ENCODE peak calls at places on chromosomes 11 and 22, in seven cellular contexts. G, O, T, K, S, A and W are unnamed samples.

GRCh38 chr11:46461461-46461927 is 69.9 kb upstream of the CHRM4 start:
- DNase-seq in G (peak), O (no peak), T (no peak), K (peak), S (no peak), A (no peak), W (no peak)

GRCh38 chr22:47356433-47357011 is 594.1 kb downstream of the TBC1D22A start:
- DNase-seq in G (no peak), O (no peak), T (no peak), K (no peak), S (no peak), A (no peak), W (no peak)

GRCh38 chr11:748007-748359 is 719 bp downstream of the TALDO1 start:
- DNase-seq in G (peak), O (no peak), T (peak), K (no peak), S (no peak), A (no peak), W (no peak)

GRCh38 chr11:313787-314547 is at the start of gene IFITM1:
- DNase-seq in G (peak), O (peak), T (peak), K (peak), S (peak), A (peak), W (no peak)

GRCh38 chr11:57426754-57427691 is at the start of gene SLC43A3:
- DNase-seq in G (peak), O (peak), T (peak), K (peak), S (peak), A (peak), W (peak)

GRCh38 chr11:5701184-5701583 is 11.6 kb downstream of the TRIM22 start:
- DNase-seq in G (no peak), O (no peak), T (no peak), K (no peak), S (no peak), A (no peak), W (no peak)

GRCh38 chr11:61650781-61651571 is 29.2 kb upstream of the DAGLA start:
- DNase-seq in G (no peak), O (peak), T (no peak), K (no peak), S (no peak), A (no peak), W (peak)

GRCh38 chr11:77557553-77557952 is 32.2 kb upstream of the AQP11 start:
- DNase-seq in G (peak), O (peak), T (no peak), K (peak), S (no peak), A (no peak), W (no peak)

GRCh38 chr11:97254790-97255189 is 865.0 kb downstream of the JRKL start:
- DNase-seq in G (no peak), O (no peak), T (no peak), K (no peak), S (no peak), A (no peak), W (no peak)

GRCh38 chr22:44566911-44567310 is 68.9 kb upstream of the RTL6 start:
- DNase-seq in G (no peak), O (no peak), T (no peak), K (no peak), S (no peak), A (no peak), W (no peak)

GRCh38 chr22:41780714-41781507 is 19.6 kb upstream of the CCDC134 start:
- DNase-seq in G (no peak), O (no peak), T (peak), K (peak), S (no peak), A (no peak), W (no peak)

GRCh38 chr11:94583885-94584500 is 16.8 kb downstream of the PIWIL4 start:
- DNase-seq in G (no peak), O (no peak), T (peak), K (no peak), S (no peak), A (no peak), W (no peak)

GRCh38 chr11:122343247-122343646 is 227.2 kb upstream of the BLID start:
- DNase-seq in G (peak), O (no peak), T (peak), K (peak), S (no peak), A (peak), W (no peak)

GRCh38 chr11:112778091-112778889 is 182.9 kb upstream of the NCAM1 start:
- DNase-seq in G (no peak), O (no peak), T (no peak), K (no peak), S (no peak), A (no peak), W (no peak)

GRCh38 chr11:41382927-41383326 is 76.5 kb downstream of the LRRC4C start:
- DNase-seq in G (peak), O (no peak), T (no peak), K (peak), S (no peak), A (no peak), W (no peak)

GRCh38 chr22:46678003-46678657 is 57.9 kb downstream of the GRAMD4 start:
- DNase-seq in G (no peak), O (no peak), T (no peak), K (no peak), S (peak), A (no peak), W (no peak)

GRCh38 chr11:65859812-65860277 is 388 bp upstream of the MUS81 start:
- DNase-seq in G (no peak), O (no peak), T (no peak), K (no peak), S (peak), A (no peak), W (no peak)

GRCh38 chr11:68826726-68827125 is 15.0 kb downstream of the CPT1A start:
- DNase-seq in G (no peak), O (no peak), T (no peak), K (no peak), S (no peak), A (no peak), W (no peak)

GRCh38 chr11:37908224-37908558 is 1310.2 kb upstream of the RAG2 start:
- DNase-seq in G (no peak), O (no peak), T (no peak), K (no peak), S (no peak), A (no peak), W (peak)

GRCh38 chr11:93198221-93198650 is 445 bp upstream of the SLC36A4 start:
- DNase-seq in G (peak), O (no peak), T (peak), K (no peak), S (no peak), A (peak), W (no peak)

GRCh38 chr11:64998690-64999431 is 2.1 kb upstream of the BATF2 start:
- DNase-seq in G (no peak), O (no peak), T (no peak), K (no peak), S (no peak), A (no peak), W (no peak)

GRCh38 chr11:8584096-8584495 is 9.9 kb downstream of the STK33 start:
- DNase-seq in G (peak), O (no peak), T (no peak), K (no peak), S (no peak), A (no peak), W (no peak)

GRCh38 chr11:5703741-5704536 is 14.3 kb downstream of the TRIM22 start:
- DNase-seq in G (no peak), O (no peak), T (no peak), K (no peak), S (no peak), A (no peak), W (no peak)

GRCh38 chr11:93072236-93072635 is 102.8 kb downstream of the MTNR1B start:
- DNase-seq in G (no peak), O (peak), T (no peak), K (no peak), S (no peak), A (no peak), W (no peak)